ENCODE peak calls at places on chromosomes 11 and 22, in six cellular contexts. W is dorsolateral prefrontal cortex, I is hepatocyte, B is astrocyte of the spinal cord, X is brain microvascular endothelial cell, V is fibroblast of lung. K is an unnamed sample.

GRCh38 chr11:89405629-89406028 is 85.5 kb downstream of the NOX4 start:
- DNase-seq in V (no peak), W (no peak), X (no peak), B (peak; percentile 9), I (no peak), K (no peak)

GRCh38 chr22:23675502-23676415 is 15.1 kb upstream of the RGL4 start:
- DNase-seq in W (peak; percentile 29), I (peak; percentile 19), B (no peak), V (no peak), X (no peak), K (no peak)

GRCh38 chr11:111525456-111525855 is 10.9 kb downstream of the HOATZ start:
- DNase-seq in W (no peak), V (no peak), I (no peak), X (no peak), B (no peak), K (no peak)

GRCh38 chr11:765025-765801 is 12.1 kb downstream of the GATD1 start:
- DNase-seq in V (peak; percentile 30), B (peak; percentile 41), W (peak; percentile 76), X (peak; percentile 36), I (peak; percentile 65), K (no peak)

GRCh38 chr22:40782521-40782920 is 36.6 kb downstream of the SLC25A17 start:
- DNase-seq in B (no peak), V (no peak), I (no peak), W (no peak), X (no peak), K (no peak)

GRCh38 chr22:38172016-38172431 is 9.6 kb downstream of the PLA2G6 start:
- DNase-seq in B (no peak), I (no peak), X (no peak), W (no peak), V (peak; percentile 75), K (no peak)

GRCh38 chr22:39502789-39503464 is 837 bp downstream of the MIEF1 start:
- DNase-seq in W (no peak), V (no peak), B (no peak), I (peak; percentile 49), X (no peak), K (no peak)

GRCh38 chr11:134445601-134446325 is 33.7 kb upstream of the B3GAT1 start:
- DNase-seq in B (no peak), X (no peak), W (no peak), V (no peak), I (no peak), K (no peak)

GRCh38 chr11:116221351-116221750 is 551.4 kb downstream of the BUD13 start:
- DNase-seq in V (peak; percentile 54), W (no peak), X (no peak), B (no peak), I (no peak), K (no peak)

GRCh38 chr22:33025675-33026074 is 32.5 kb downstream of the SYN3 start:
- DNase-seq in I (no peak), X (no peak), V (no peak), B (no peak), W (no peak), K (no peak)

GRCh38 chr11:45028921-45029680 is 78.4 kb upstream of the TP53I11 start:
- DNase-seq in B (no peak), I (no peak), V (no peak), X (no peak), W (no peak), K (no peak)

GRCh38 chr22:20037419-20037818 is 16.5 kb downstream of the TANGO2 start:
- DNase-seq in I (no peak), B (no peak), X (no peak), V (no peak), W (no peak), K (no peak)

GRCh38 chr11:76604652-76605241 is 65.8 kb downstream of the LRRC32 start:
- DNase-seq in W (peak; percentile 31), V (peak; percentile 76), B (peak; percentile 60), X (no peak), I (no peak), K (no peak)

GRCh38 chr11:121881806-121882205 is 234.2 kb downstream of the BLID start:
- DNase-seq in X (peak; percentile 54), W (no peak), B (peak; percentile 75), V (peak; percentile 72), I (no peak), K (peak; percentile 46)

GRCh38 chr11:122598971-122599370 is 56.6 kb upstream of the UBASH3B start:
- DNase-seq in X (peak; percentile 7), B (no peak), I (no peak), W (no peak), V (peak; percentile 53), K (no peak)

DNA sequence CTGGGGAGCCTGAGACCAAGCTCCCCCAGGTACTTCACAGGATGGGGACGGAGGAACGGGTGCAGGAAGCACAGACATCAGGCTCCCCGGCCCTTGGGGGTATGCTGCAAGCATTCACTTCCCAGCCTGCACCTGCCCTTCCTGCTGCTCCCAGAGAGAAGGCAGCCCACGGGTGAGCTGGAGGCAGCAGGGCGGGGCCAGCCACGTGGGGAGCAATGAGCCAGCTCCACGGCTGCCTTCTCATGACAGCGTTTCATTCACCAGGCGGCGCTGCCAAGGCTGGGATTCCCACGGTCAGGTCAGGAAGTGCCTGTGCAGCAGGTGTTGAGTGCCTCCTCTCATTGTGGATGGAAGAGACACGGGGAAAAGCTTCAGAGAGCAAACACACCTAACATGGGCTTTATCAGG is 14.5 kb upstream of the PHLDA2 start:
- DNase-seq in I (no peak), W (no peak), V (no peak), B (no peak), X (no peak), K (no peak)
- TF ChIP-seq CTCF in I (no peak), W (no peak), V (no peak), B (no peak), X (no peak), K (no peak)

DNA sequence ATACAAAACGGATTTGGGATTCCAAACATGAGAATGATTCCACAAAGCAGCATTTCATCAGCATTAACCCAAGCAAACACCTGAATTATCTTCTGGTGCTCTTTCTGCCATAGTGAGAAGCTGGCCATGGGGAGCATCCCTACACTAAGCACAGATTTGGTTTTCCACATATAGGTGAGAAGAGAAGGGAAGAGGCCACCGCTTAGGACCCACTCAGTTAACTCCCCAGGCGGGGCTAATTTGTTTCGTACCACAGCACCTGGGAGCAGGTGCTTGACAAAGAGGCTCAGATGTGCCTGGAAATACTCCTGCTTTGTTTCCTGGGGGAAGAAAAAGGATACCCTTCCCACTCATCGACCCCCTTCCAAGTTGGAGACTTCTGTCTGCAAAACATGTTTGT is 64.2 kb downstream of the RAB30 start:
- DNase-seq in W (no peak), I (no peak), X (no peak), V (no peak), B (no peak), K (no peak)
- H3K4me3 ChIP-seq in W (no peak overlapping the region), I (no peak overlapping the region), X (no peak overlapping the region), V (no peak overlapping the region), B (no peak overlapping the region), K (no peak overlapping the region)

GRCh38 chr22:34330432-34330831 is 410.2 kb upstream of the LARGE1 start:
- DNase-seq in X (no peak), I (no peak), W (no peak), V (no peak), B (no peak), K (no peak)

GRCh38 chr22:34334893-34335292 is 414.6 kb upstream of the LARGE1 start:
- DNase-seq in W (no peak), I (no peak), X (no peak), V (no peak), B (no peak), K (no peak)

GRCh38 chr22:34333285-34333684 is 413.0 kb upstream of the LARGE1 start:
- DNase-seq in W (no peak), B (no peak), I (no peak), X (no peak), V (no peak), K (no peak)
- TF ChIP-seq CTCF in W (no peak), B (no peak), I (no peak), X (no peak), V (no peak), K (no peak)

GRCh38 chr11:16897460-16898061 is 116.7 kb downstream of the PLEKHA7 start:
- DNase-seq in B (no peak), I (no peak), V (no peak), X (no peak), W (no peak), K (no peak)
- H3K4me3 ChIP-seq in B (no peak overlapping the region), I (no peak overlapping the region), V (no peak overlapping the region), X (no peak overlapping the region), W (no peak overlapping the region), K (no peak overlapping the region)

GRCh38 chr11:66874232-66874631 is 17.4 kb downstream of the LRFN4 start:
- DNase-seq in X (no peak), W (no peak), I (no peak), V (no peak), B (no peak), K (no peak)
- TF ChIP-seq CTCF in X (no peak), W (no peak), I (no peak), V (no peak), B (no peak), K (no peak)

GRCh38 chr11:27722945-27723344 is 22.7 kb upstream of the BDNF start:
- DNase-seq in B (peak; percentile 26), I (peak; percentile 7), W (no peak), V (peak; percentile 19), X (peak; percentile 14), K (no peak)
- H3K4me3 ChIP-seq in B (peak overlapping the region; percentile 53), I (peak overlapping the region; percentile 42), W (peak overlapping the region; percentile 62), V (peak overlapping the region; percentile 63), X (peak overlapping the region; percentile 61), K (peak overlapping the region; percentile 71)

K was measured in AG04450.